ENCODE peak calls at places on chromosomes 5 and 9, in seven cellular contexts. B, D, X, Z, N, F and I are unnamed samples.

GRCh38 chr5:9474241-9475002 is 71.5 kb downstream of the SEMA5A start:
- DNase-seq in B (no peak), D (no peak), X (no peak), Z (no peak), N (no peak), F (no peak), I (no peak)

GRCh38 chr9:134366223-134367031 is 40.2 kb downstream of the RXRA start:
- DNase-seq in B (peak), D (peak), X (no peak), Z (no peak), N (no peak), F (peak), I (no peak)

GRCh38 chr9:124475158-124475867 is 25.1 kb downstream of the ADGRD2 start:
- DNase-seq in B (no peak), D (no peak), X (no peak), Z (no peak), N (no peak), F (no peak), I (peak)

GRCh38 chr9:99807276-99807852 is 14.3 kb upstream of the NR4A3 start:
- DNase-seq in B (peak), D (peak), X (peak), Z (peak), N (peak), F (peak), I (no peak)

GRCh38 chr9:107935931-107936330 is 446.4 kb upstream of the KLF4 start:
- DNase-seq in B (no peak), D (no peak), X (no peak), Z (no peak), N (no peak), F (no peak), I (no peak)

GRCh38 chr5:73912755-73913365 is 286.9 kb downstream of the ARHGEF28 start:
- DNase-seq in B (no peak), D (peak), X (no peak), Z (no peak), N (no peak), F (peak), I (no peak)

GRCh38 chr9:134287591-134288518 is 38.4 kb upstream of the RXRA start:
- DNase-seq in B (no peak), D (no peak), X (no peak), Z (peak), N (no peak), F (no peak), I (no peak)

GRCh38 chr5:169243651-169244422 is 57.1 kb downstream of the SLIT3 start:
- DNase-seq in B (no peak), D (no peak), X (no peak), Z (no peak), N (no peak), F (no peak), I (no peak)

GRCh38 chr5:100560860-100561259 is 25.7 kb downstream of the FAM174A start:
- DNase-seq in B (no peak), D (peak), X (no peak), Z (no peak), N (no peak), F (no peak), I (no peak)

GRCh38 chr5:151007430-151008123 is 12.8 kb upstream of the GPX3 start:
- DNase-seq in B (no peak), D (no peak), X (no peak), Z (no peak), N (no peak), F (no peak), I (no peak)

GRCh38 chr5:172692451-172692850 is 51.4 kb downstream of the NEURL1B start:
- DNase-seq in B (no peak), D (no peak), X (no peak), Z (no peak), N (no peak), F (no peak), I (no peak)

GRCh38 chr9:72041369-72041768 is 19.0 kb downstream of the C9orf57 start:
- DNase-seq in B (no peak), D (no peak), X (no peak), Z (no peak), N (no peak), F (no peak), I (no peak)

GRCh38 chr9:78393340-78393739 is 96.4 kb downstream of the PSAT1 start:
- DNase-seq in B (no peak), D (no peak), X (no peak), Z (no peak), N (no peak), F (no peak), I (no peak)

GRCh38 chr9:121609845-121610637 is 41.4 kb upstream of the DAB2IP start:
- DNase-seq in B (peak), D (peak), X (no peak), Z (peak), N (no peak), F (peak), I (no peak)

GRCh38 chr5:60843693-60844428 is at the start of gene ELOVL7:
- DNase-seq in B (peak), D (peak), X (peak), Z (peak), N (peak), F (peak), I (peak)

GRCh38 chr9:102841376-102841775 is 153.8 kb upstream of the CYLC2 start:
- DNase-seq in B (no peak), D (no peak), X (no peak), Z (no peak), N (no peak), F (no peak), I (no peak)

GRCh38 chr9:134642385-134643181 is 980 bp downstream of the COL5A1 start:
- DNase-seq in B (peak), D (peak), X (peak), Z (peak), N (peak), F (peak), I (peak)

GRCh38 chr5:496028-496427 is 28.2 kb downstream of the SLC9A3 start:
- DNase-seq in B (no peak), D (no peak), X (no peak), Z (no peak), N (no peak), F (no peak), I (no peak)

GRCh38 chr5:50740832-50741231 is 74.4 kb downstream of the PARP8 start:
- DNase-seq in B (no peak), D (no peak), X (no peak), Z (no peak), N (no peak), F (no peak), I (no peak)
- H2BK120ac ChIP-seq in B (no peak), D (no peak), X (no peak), Z (no peak), N (no peak), F (no peak), I (no peak)

GRCh38 chr5:1661311-1661710 is 137.6 kb upstream of the LPCAT1 start:
- DNase-seq in B (no peak), D (no peak), X (no peak), Z (no peak), N (no peak), F (no peak), I (no peak)
- H2BK120ac ChIP-seq in B (no peak), D (no peak), X (no peak), Z (no peak), N (no peak), F (no peak), I (no peak)

GRCh38 chr9:660227-660626 is 181.3 kb upstream of the DMRT1 start:
- DNase-seq in B (no peak), D (no peak), X (no peak), Z (no peak), N (no peak), F (peak), I (no peak)

GRCh38 chr9:665296-665695 is 176.2 kb upstream of the DMRT1 start:
- DNase-seq in B (no peak), D (no peak), X (no peak), Z (no peak), N (no peak), F (no peak), I (no peak)
- H2BK120ac ChIP-seq in B (no peak), D (no peak), X (no peak), Z (no peak), N (no peak), F (no peak), I (no peak)

DNA sequence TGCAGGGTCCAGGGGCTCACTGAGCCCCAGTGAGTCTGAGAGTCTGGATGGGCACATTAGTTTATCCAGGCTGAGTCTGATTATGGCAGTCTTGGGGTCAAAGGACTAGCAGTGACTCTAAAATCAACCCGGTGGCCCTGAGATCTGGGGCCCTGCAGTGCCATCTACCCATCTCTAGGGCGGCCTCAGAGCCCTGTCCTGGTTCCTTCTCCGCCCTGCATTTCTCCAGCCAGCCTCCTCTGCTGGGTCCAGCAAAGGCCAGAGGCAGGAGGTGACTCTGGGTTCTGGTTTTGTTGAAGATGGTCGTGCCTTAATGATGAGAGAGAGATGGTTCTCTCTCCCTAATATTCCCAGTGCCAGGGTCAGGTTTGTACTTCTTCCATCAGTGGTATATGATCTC is 15.0 kb downstream of the DCANP1 start:
- DNase-seq in B (no peak), D (no peak), X (no peak), Z (no peak), N (peak), F (no peak), I (peak)
- H2BK120ac ChIP-seq in B (no peak), D (no peak), X (no peak), Z (no peak), N (no peak), F (no peak), I (no peak)

GRCh38 chr9:128689820-128690683 is 1.0 kb downstream of the SET start:
- DNase-seq in B (peak), D (peak), X (peak), Z (peak), N (no peak), F (peak), I (peak)

GRCh38 chr9:128690684-128691034 is 1.6 kb downstream of the SET start:
- DNase-seq in B (no peak), D (no peak), X (no peak), Z (no peak), N (no peak), F (no peak), I (no peak)

GRCh38 chr9:128696923-128697707 is 5.2 kb upstream of the PKN3 start:
- DNase-seq in B (no peak), D (no peak), X (no peak), Z (peak), N (no peak), F (no peak), I (peak)

GRCh38 chr9:128689293-128689770 is 310 bp downstream of the SET start:
- DNase-seq in B (peak), D (no peak), X (no peak), Z (no peak), N (no peak), F (peak), I (peak)

DNA sequence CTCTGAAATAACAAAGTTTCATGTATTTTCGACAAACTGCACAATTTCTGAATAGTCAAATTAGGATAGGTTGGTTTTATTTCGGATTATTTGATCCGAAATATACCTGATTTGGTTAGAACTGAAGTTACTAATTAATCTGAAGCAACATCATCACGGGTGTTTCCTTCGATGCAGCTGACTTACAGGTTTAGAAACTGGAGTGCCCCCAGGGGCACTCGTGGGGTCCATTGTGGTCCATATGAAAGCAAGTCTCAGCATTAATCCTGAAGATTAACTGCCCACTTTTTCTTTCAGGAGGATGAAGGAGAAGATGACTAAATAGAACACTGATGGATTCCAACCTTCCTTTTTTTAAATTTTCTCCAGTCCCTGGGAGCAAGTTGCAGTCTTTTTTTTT is 5.3 kb downstream of the SET start:
- DNase-seq in B (no peak), D (no peak), X (no peak), Z (no peak), N (no peak), F (no peak), I (no peak)
- H2BK120ac ChIP-seq in B (no peak), D (no peak), X (no peak), Z (no peak), N (no peak), F (no peak), I (no peak)

DNA sequence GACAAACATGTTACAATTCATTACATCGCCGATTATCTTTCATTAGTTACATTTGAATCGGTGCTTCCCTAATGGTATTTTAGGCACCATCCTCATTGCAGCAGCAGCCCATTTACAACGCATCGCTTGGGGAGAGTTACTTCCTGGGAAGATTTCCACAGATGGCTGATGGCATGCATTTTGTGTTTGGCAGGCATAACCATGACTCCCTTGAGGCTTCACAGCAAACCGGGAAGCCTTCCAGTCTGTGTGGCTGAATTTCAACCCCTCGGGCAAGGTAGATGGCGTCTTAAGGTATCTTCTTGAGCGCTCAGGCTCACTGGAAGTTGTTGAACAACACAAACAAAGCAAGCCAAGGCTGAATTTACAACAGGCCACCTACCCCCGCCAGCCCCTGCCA is 1.6 kb upstream of the DNAH5 start:
- DNase-seq in B (peak), D (peak), X (no peak), Z (peak), N (no peak), F (no peak), I (no peak)
- H2BK120ac ChIP-seq in B (no peak), D (no peak), X (no peak), Z (no peak), N (no peak), F (no peak), I (no peak)

DNA sequence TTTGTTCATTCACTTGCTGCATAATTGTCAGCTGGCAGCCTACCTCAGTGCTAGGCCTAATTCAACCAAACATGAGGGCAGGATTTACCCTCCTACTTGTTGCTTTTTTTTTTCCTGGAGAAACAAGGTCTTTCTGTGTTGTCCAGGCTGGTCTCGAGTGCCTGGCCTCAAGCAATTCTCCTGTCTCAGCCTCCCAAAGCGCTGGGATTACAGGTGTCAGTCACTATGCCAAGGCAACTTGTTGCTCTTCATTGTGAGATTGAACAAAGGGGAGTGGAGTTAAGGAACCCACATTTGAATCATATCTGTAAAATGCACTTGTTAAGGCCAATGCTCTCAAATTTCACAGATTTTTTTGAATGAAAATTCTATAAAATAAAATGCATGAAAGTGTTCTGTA is 380.5 kb downstream of the TMEM161B start:
- DNase-seq in B (no peak), D (no peak), X (no peak), Z (no peak), N (no peak), F (no peak), I (no peak)
- H2BK120ac ChIP-seq in B (no peak), D (no peak), X (no peak), Z (no peak), N (no peak), F (no peak), I (no peak)